ENCODE peak calls at places on chromosomes 3 and 15, in nine cellular contexts. B, W, Q, H, K, T, L, S and G are unnamed samples.
A peak's percentile ranks its signal among the peaks of the same experiment; 100 is the strongest.

GRCh38 chr3:46107682-46108081 is 80.4 kb upstream of the XCR1 start:
- DNase-seq in B (no peak), W (no peak), Q (no peak), H (no peak), K (no peak), T (no peak), L (no peak), S (no peak), G (no peak)

GRCh38 chr3:175121225-175121624 is 262.1 kb downstream of the NAALADL2 start:
- DNase-seq in B (no peak), W (peak; percentile 28), Q (no peak), H (peak; percentile 47), K (no peak), T (no peak), L (no peak), S (no peak), G (no peak)

GRCh38 chr3:160133757-160134156 is 91.5 kb upstream of the C3orf80 start:
- DNase-seq in B (peak; percentile 17), W (no peak), Q (no peak), H (peak; percentile 42), K (no peak), T (no peak), L (no peak), S (no peak), G (no peak)

GRCh38 chr3:170421147-170421641 is 2.5 kb downstream of the CLDN11 start:
- DNase-seq in B (no peak), W (no peak), Q (no peak), H (no peak), K (no peak), T (peak; percentile 50), L (no peak), S (no peak), G (no peak)

GRCh38 chr3:53730565-53730964 is 115.7 kb downstream of the CHDH start:
- DNase-seq in B (peak; percentile 11), W (no peak), Q (no peak), H (no peak), K (no peak), T (no peak), L (no peak), S (no peak), G (no peak)

GRCh38 chr3:43797794-43798193 is 107.1 kb downstream of the ABHD5 start:
- DNase-seq in B (no peak), W (no peak), Q (no peak), H (no peak), K (no peak), T (no peak), L (no peak), S (no peak), G (no peak)

GRCh38 chr3:44235604-44236484 is 5.8 kb upstream of the TOPAZ1 start:
- DNase-seq in B (peak; percentile 79), W (peak; percentile 49), Q (peak; percentile 27), H (peak; percentile 70), K (peak; percentile 60), T (peak; percentile 87), L (peak; percentile 46), S (no peak), G (peak; percentile 56)

GRCh38 chr3:9420850-9421549 is 23.6 kb downstream of the SETD5 start:
- DNase-seq in B (peak; percentile 34), W (no peak), Q (no peak), H (no peak), K (no peak), T (peak; percentile 41), L (no peak), S (no peak), G (no peak)

GRCh38 chr3:171379281-171379680 is 80.9 kb downstream of the TNIK start:
- DNase-seq in B (peak; percentile 23), W (no peak), Q (no peak), H (no peak), K (no peak), T (no peak), L (no peak), S (no peak), G (no peak)

GRCh38 chr3:140316461-140316860 is 361.4 kb upstream of the TRIM42 start:
- DNase-seq in B (no peak), W (no peak), Q (no peak), H (no peak), K (no peak), T (no peak), L (no peak), S (no peak), G (no peak)

GRCh38 chr3:136852180-136852579 is 9.8 kb upstream of the NCK1 start:
- DNase-seq in B (no peak), W (no peak), Q (no peak), H (no peak), K (no peak), T (no peak), L (no peak), S (no peak), G (no peak)

GRCh38 chr3:115800489-115801080 is 177.3 kb downstream of the GAP43 start:
- DNase-seq in B (peak; percentile 87), W (no peak), Q (no peak), H (no peak), K (no peak), T (peak; percentile 36), L (no peak), S (no peak), G (no peak)

GRCh38 chr15:74928771-74929198 is 9.1 kb downstream of the COX5A start:
- DNase-seq in B (no peak), W (no peak), Q (no peak), H (peak; percentile 74), K (no peak), T (no peak), L (no peak), S (no peak), G (no peak)

GRCh38 chr3:21718161-21718765 is 32.7 kb downstream of the ZNF385D start:
- DNase-seq in B (peak; percentile 98), W (no peak), Q (no peak), H (no peak), K (peak; percentile 84), T (peak; percentile 95), L (no peak), S (no peak), G (no peak)

GRCh38 chr15:35054380-35054779 is 30.7 kb downstream of the NANOGP8 start:
- DNase-seq in B (no peak), W (no peak), Q (no peak), H (no peak), K (no peak), T (no peak), L (no peak), S (no peak), G (no peak)

GRCh38 chr3:107796786-107797185 is 274.0 kb downstream of the BBX start:
- DNase-seq in B (peak; percentile 69), W (no peak), Q (no peak), H (no peak), K (peak; percentile 18), T (peak; percentile 54), L (no peak), S (no peak), G (no peak)

GRCh38 chr15:78997981-78998499 is 53.2 kb upstream of the CTSH start:
- DNase-seq in B (no peak), W (no peak), Q (no peak), H (no peak), K (no peak), T (no peak), L (no peak), S (no peak), G (no peak)

GRCh38 chr3:121836069-121836468 is 1.1 kb downstream of the EAF2 start:
- DNase-seq in B (no peak), W (no peak), Q (no peak), H (no peak), K (no peak), T (no peak), L (no peak), S (no peak), G (no peak)

GRCh38 chr3:117700573-117701360 is 991.2 kb downstream of the TUSC7 start:
- DNase-seq in B (no peak), W (no peak), Q (no peak), H (no peak), K (no peak), T (peak; percentile 30), L (no peak), S (no peak), G (no peak)

GRCh38 chr3:126752303-126753190 is 48.5 kb downstream of the CHCHD6 start:
- DNase-seq in B (peak; percentile 73), W (peak; percentile 69), Q (no peak), H (peak; percentile 91), K (peak; percentile 57), T (peak; percentile 78), L (peak; percentile 57), S (no peak), G (no peak)

GRCh38 chr15:60591491-60592385 is 112.8 kb upstream of the ICE2 start:
- DNase-seq in B (peak; percentile 66), W (peak; percentile 36), Q (peak; percentile 39), H (peak; percentile 58), K (no peak), T (peak; percentile 19), L (peak; percentile 56), S (no peak), G (no peak)

GRCh38 chr3:187265461-187265955 is 26.0 kb downstream of the MASP1 start:
- DNase-seq in B (no peak), W (no peak), Q (no peak), H (no peak), K (no peak), T (no peak), L (no peak), S (no peak), G (no peak)

GRCh38 chr15:98076021-98076816 is 115.7 kb downstream of the ARRDC4 start:
- DNase-seq in B (peak; percentile 67), W (no peak), Q (no peak), H (no peak), K (no peak), T (peak; percentile 1), L (no peak), S (no peak), G (no peak)

GRCh38 chr3:12943124-12944021 is 102.0 kb upstream of the RPL32 start:
- DNase-seq in B (no peak), W (no peak), Q (no peak), H (no peak), K (no peak), T (no peak), L (no peak), S (no peak), G (no peak)

GRCh38 chr3:156964562-156964961 is 138.4 kb downstream of the LEKR1 start:
- DNase-seq in B (peak; percentile 8), W (no peak), Q (no peak), H (no peak), K (no peak), T (peak; percentile 20), L (no peak), S (no peak), G (no peak)

GRCh38 chr15:90095521-90095959 is 6.7 kb downstream of the IDH2 start:
- DNase-seq in B (no peak), W (no peak), Q (no peak), H (no peak), K (no peak), T (no peak), L (peak; percentile 25), S (no peak), G (no peak)

GRCh38 chr15:77557178-77557960 is 75.3 kb downstream of the LINGO1 start:
- DNase-seq in B (peak; percentile 14), W (no peak), Q (no peak), H (no peak), K (no peak), T (no peak), L (no peak), S (no peak), G (no peak)

GRCh38 chr3:124759666-124760401 is 29.6 kb downstream of the UMPS start:
- DNase-seq in B (peak; percentile 47), W (no peak), Q (no peak), H (no peak), K (no peak), T (no peak), L (no peak), S (no peak), G (no peak)

GRCh38 chr3:114527036-114527644 is 233.3 kb downstream of the TIGIT start:
- DNase-seq in B (peak; percentile 39), W (no peak), Q (no peak), H (peak; percentile 5), K (no peak), T (peak; percentile 44), L (no peak), S (no peak), G (no peak)

GRCh38 chr3:42720126-42720525 is 17.5 kb upstream of the HHATL start:
- DNase-seq in B (no peak), W (no peak), Q (no peak), H (no peak), K (no peak), T (no peak), L (no peak), S (no peak), G (no peak)

GRCh38 chr3:72587282-72587681 is 261.0 kb downstream of the SHQ1 start:
- DNase-seq in B (no peak), W (no peak), Q (no peak), H (no peak), K (no peak), T (no peak), L (no peak), S (no peak), G (no peak)